ENCODE peak calls at places on chromosomes 3 and 15, in four cellular contexts. One of them, this sample, is unnamed.
A peak's percentile ranks its signal among the peaks of the same experiment; 100 is the strongest.

GRCh38 chr3:139185482-139185881 is 140.8 kb upstream of the PRR23C start:
- DNase-seq in foreskin fibroblast: no peak
- DNase-seq in NCI-H524 treated with DMSO at 0.1 percent for 48 hours: no peak
- DNase-seq in AG09309: no peak
- DNase-seq in this sample: no peak

GRCh38 chr3:23738946-23739345 is 66.8 kb upstream of the UBE2E1 start:
- DNase-seq in foreskin fibroblast: no peak
- DNase-seq in NCI-H524 treated with DMSO at 0.1 percent for 48 hours: no peak
- DNase-seq in AG09309: no peak
- DNase-seq in this sample: no peak

GRCh38 chr3:136249593-136250225 is 431 bp upstream of the PCCB start:
- DNase-seq in foreskin fibroblast: no peak
- DNase-seq in NCI-H524 treated with DMSO at 0.1 percent for 48 hours: no peak
- DNase-seq in AG09309: no peak
- DNase-seq in this sample: no peak

GRCh38 chr3:86837871-86838270 is 153.1 kb downstream of the VGLL3 start:
- DNase-seq in foreskin fibroblast: peak; percentile 56
- DNase-seq in NCI-H524 treated with DMSO at 0.1 percent for 48 hours: no peak
- DNase-seq in AG09309: no peak
- DNase-seq in this sample: no peak

GRCh38 chr15:92821491-92822116 is 78.5 kb upstream of the CHD2 start:
- DNase-seq in foreskin fibroblast: no peak
- DNase-seq in NCI-H524 treated with DMSO at 0.1 percent for 48 hours: no peak
- DNase-seq in AG09309: no peak
- DNase-seq in this sample: peak; percentile 66

GRCh38 chr3:197367081-197367780 is 68.8 kb upstream of the DLG1 start:
- DNase-seq in foreskin fibroblast: peak; percentile 32
- DNase-seq in NCI-H524 treated with DMSO at 0.1 percent for 48 hours: peak; percentile 87
- DNase-seq in AG09309: no peak
- DNase-seq in this sample: no peak

GRCh38 chr15:88987590-88987950 is 74.4 kb upstream of the MFGE8 start:
- DNase-seq in foreskin fibroblast: no peak
- DNase-seq in NCI-H524 treated with DMSO at 0.1 percent for 48 hours: no peak
- DNase-seq in AG09309: no peak
- DNase-seq in this sample: no peak

GRCh38 chr15:63509933-63510547 is 5.6 kb downstream of the USP3 start:
- DNase-seq in foreskin fibroblast: peak; percentile 79
- DNase-seq in NCI-H524 treated with DMSO at 0.1 percent for 48 hours: no peak
- DNase-seq in AG09309: no peak
- DNase-seq in this sample: no peak

GRCh38 chr3:11288021-11288491 is 15.9 kb downstream of the ATG7 start:
- DNase-seq in foreskin fibroblast: peak; percentile 53
- DNase-seq in NCI-H524 treated with DMSO at 0.1 percent for 48 hours: no peak
- DNase-seq in AG09309: peak; percentile 27
- DNase-seq in this sample: no peak

GRCh38 chr3:128430276-128430675 is 36.4 kb downstream of the DNAJB8 start:
- DNase-seq in foreskin fibroblast: no peak
- DNase-seq in NCI-H524 treated with DMSO at 0.1 percent for 48 hours: no peak
- DNase-seq in AG09309: no peak
- DNase-seq in this sample: no peak

GRCh38 chr15:80512729-80513670 is 108.8 kb downstream of the ARNT2 start:
- DNase-seq in foreskin fibroblast: peak; percentile 56
- DNase-seq in NCI-H524 treated with DMSO at 0.1 percent for 48 hours: peak; percentile 1
- DNase-seq in AG09309: no peak
- DNase-seq in this sample: peak; percentile 46

GRCh38 chr15:101200181-101200580 is 51.7 kb downstream of the CHSY1 start:
- DNase-seq in foreskin fibroblast: no peak
- DNase-seq in NCI-H524 treated with DMSO at 0.1 percent for 48 hours: no peak
- DNase-seq in AG09309: no peak
- DNase-seq in this sample: no peak

GRCh38 chr3:12986986-12987385 is 86.2 kb downstream of the IQSEC1 start:
- DNase-seq in foreskin fibroblast: no peak
- DNase-seq in NCI-H524 treated with DMSO at 0.1 percent for 48 hours: peak; percentile 28
- DNase-seq in AG09309: no peak
- DNase-seq in this sample: no peak

GRCh38 chr3:134363381-134363755 is 10.9 kb downstream of the AMOTL2 start:
- DNase-seq in foreskin fibroblast: no peak
- DNase-seq in NCI-H524 treated with DMSO at 0.1 percent for 48 hours: no peak
- DNase-seq in AG09309: no peak
- DNase-seq in this sample: no peak

GRCh38 chr3:187827723-187828122 is 82.5 kb upstream of the BCL6 start:
- DNase-seq in foreskin fibroblast: no peak
- DNase-seq in NCI-H524 treated with DMSO at 0.1 percent for 48 hours: no peak
- DNase-seq in AG09309: no peak
- DNase-seq in this sample: no peak

GRCh38 chr15:69389426-69389825 is 24.7 kb upstream of the KIF23 start:
- DNase-seq in foreskin fibroblast: no peak
- DNase-seq in NCI-H524 treated with DMSO at 0.1 percent for 48 hours: no peak
- DNase-seq in AG09309: no peak
- DNase-seq in this sample: no peak

This sample was measured in Karpas-422.